ENCODE peak calls at places on chromosome 4, in six cellular contexts. I is naive thymus-derived CD8-positive, alpha-beta T cell; X is stimulated activated CD8-positive, alpha-beta memory T cell treated with anti-CD3 and anti-CD28 coated beads, Interleukin-4, amount 100 ng/mL, for 24 hours; A is fibroblast of pulmonary artery; Q is esophagus squamous epithelium; H is Calu3. K is an unnamed sample.
A peak's percentile ranks its signal among the peaks of the same experiment; 100 is the strongest.

GRCh38 chr4:159508917-159509500 is 406.1 kb downstream of the RAPGEF2 start:
- DNase-seq in I (no peak), X (no peak), A (peak; percentile 47), H (no peak), Q (no peak), K (no peak)

GRCh38 chr4:184534511-184535391 is 60.4 kb upstream of the IRF2 start:
- DNase-seq in A (peak; percentile 88), H (no peak), Q (no peak), I (no peak), X (no peak), K (peak; percentile 2)

GRCh38 chr4:56060021-56060420 is 111.3 kb downstream of the CEP135 start:
- DNase-seq in X (no peak), H (no peak), A (no peak), I (no peak), Q (no peak), K (no peak)

GRCh38 chr4:136329042-136329662 is 1203.1 kb downstream of the PCDH18 start:
- DNase-seq in H (no peak), X (no peak), A (peak; percentile 4), Q (no peak), I (no peak), K (no peak)

GRCh38 chr4:124464836-124465235 is 247.7 kb downstream of the ANKRD50 start:
- DNase-seq in A (no peak), X (no peak), H (no peak), I (no peak), Q (no peak), K (no peak)

GRCh38 chr4:113383111-113383785 is 333.8 kb downstream of the ANK2 start:
- DNase-seq in H (no peak), I (no peak), X (no peak), A (peak; percentile 98), Q (no peak), K (no peak)

GRCh38 chr4:146179784-146180405 is 4.4 kb downstream of the LSM6 start:
- DNase-seq in A (no peak), H (no peak), Q (no peak), I (no peak), X (no peak), K (no peak)

GRCh38 chr4:124111922-124112321 is 600.6 kb downstream of the ANKRD50 start:
- DNase-seq in X (no peak), I (no peak), Q (no peak), H (peak; percentile 13), A (peak; percentile 97), K (peak; percentile 20)

GRCh38 chr4:2437475-2438215 is 18.9 kb downstream of the CFAP99 start:
- DNase-seq in X (no peak), H (no peak), A (no peak), I (no peak), Q (no peak), K (no peak)

GRCh38 chr4:153267915-153268694 is 63.9 kb downstream of the TRIM2 start:
- DNase-seq in X (no peak), I (no peak), H (peak; percentile 20), A (no peak), Q (no peak), K (no peak)

GRCh38 chr4:119626420-119626819 is 2.2 kb downstream of the PDE5A start:
- DNase-seq in H (no peak), X (no peak), I (no peak), A (no peak), Q (no peak), K (no peak)

GRCh38 chr4:40234519-40235039 is 37.7 kb downstream of the RHOH start:
- DNase-seq in A (no peak), H (no peak), Q (no peak), X (no peak), I (no peak), K (no peak)

GRCh38 chr4:174284181-174284886 is 623 bp downstream of the CEP44 start:
- DNase-seq in I (no peak), Q (no peak), X (no peak), H (no peak), A (peak; percentile 75), K (peak; percentile 38)

GRCh38 chr4:47736555-47736954 is 101.3 kb downstream of the CORIN start:
- DNase-seq in X (no peak), Q (no peak), I (no peak), A (no peak), H (no peak), K (no peak)

GRCh38 chr4:35520059-35520458 is 724.3 kb downstream of the ARAP2 start:
- DNase-seq in Q (no peak), X (no peak), A (no peak), I (no peak), H (no peak), K (no peak)

GRCh38 chr4:125043453-125043852 is 271.3 kb upstream of the FAT4 start:
- DNase-seq in H (no peak), I (no peak), Q (no peak), X (no peak), A (no peak), K (no peak)

K was measured in KG1.